ENCODE peak calls at places on chromosomes 5 and 9, in nine cellular contexts. F is SJSA1; Q is Panc1; S is CD8-positive, alpha-beta memory T cell; X is DND-41; B is upper lobe of left lung; P is brain microvascular endothelial cell; N is heart right ventricle; U is body of pancreas. V is an unnamed sample.

GRCh38 chr5:1315709-1316587 is 21.1 kb upstream of the TERT start:
- DNase-seq in F (no peak), Q (no peak), S (peak; percentile 43), X (peak; percentile 98), B (peak; percentile 78), P (no peak), N (no peak), U (peak; percentile 94), V (peak; percentile 87)

GRCh38 chr5:151094861-151095260 is 14.0 kb upstream of the TNIP1 start:
- DNase-seq in F (no peak), Q (no peak), S (no peak), X (no peak), B (no peak), P (no peak), N (no peak), U (no peak), V (no peak)

GRCh38 chr5:6719896-6720560 is 6.8 kb downstream of the TENT4A start:
- DNase-seq in F (no peak), Q (no peak), S (no peak), X (no peak), B (no peak), P (no peak), N (no peak), U (no peak), V (no peak)

GRCh38 chr9:16328349-16328748 is 542.1 kb downstream of the BNC2 start:
- DNase-seq in F (no peak), Q (no peak), S (no peak), X (no peak), B (no peak), P (no peak), N (no peak), U (no peak), V (no peak)

GRCh38 chr5:88602584-88602983 is 280.4 kb downstream of the MEF2C start:
- DNase-seq in F (peak; percentile 42), Q (no peak), S (no peak), X (peak; percentile 15), B (peak; percentile 68), P (no peak), N (no peak), U (no peak), V (peak; percentile 55)

GRCh38 chr5:132479812-132480441 is 10.6 kb downstream of the IRF1 start:
- DNase-seq in F (no peak), Q (no peak), S (no peak), X (peak; percentile 53), B (no peak), P (no peak), N (no peak), U (no peak), V (no peak)

GRCh38 chr5:179923422-179923821 is 15.7 kb upstream of the TBC1D9B start:
- DNase-seq in F (no peak), Q (no peak), S (no peak), X (no peak), B (no peak), P (no peak), N (no peak), U (no peak), V (no peak)

GRCh38 chr5:64147849-64148441 is 17.7 kb upstream of the RNF180 start:
- DNase-seq in F (no peak), Q (peak; percentile 24), S (no peak), X (no peak), B (no peak), P (peak; percentile 57), N (peak; percentile 44), U (peak; percentile 75), V (peak; percentile 69)

GRCh38 chr5:58490397-58491072 is 700 bp upstream of the GAPT start:
- DNase-seq in F (no peak), Q (no peak), S (no peak), X (no peak), B (no peak), P (no peak), N (no peak), U (no peak), V (no peak)

DNA sequence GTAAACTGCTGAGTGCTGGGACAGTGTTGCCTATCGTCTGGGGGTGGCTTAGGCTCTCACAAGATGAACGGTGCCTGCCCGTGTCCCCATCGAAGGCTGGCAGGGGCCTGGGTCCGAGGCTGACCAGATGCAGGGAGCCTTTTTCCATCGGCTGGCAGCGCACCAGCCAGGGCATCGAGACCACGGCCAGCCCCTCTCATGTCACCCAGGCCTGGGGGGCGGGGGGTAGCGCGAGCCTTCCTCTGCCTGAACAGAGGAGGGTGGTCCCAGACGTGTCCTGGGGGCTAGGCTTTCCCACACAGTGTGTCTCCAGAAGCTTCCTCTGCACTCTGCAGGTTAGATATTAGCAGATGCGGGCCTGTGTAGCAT is 17.3 kb downstream of the FGD3 start:
- DNase-seq in F (no peak), Q (no peak), S (no peak), X (peak; percentile 43), B (peak; percentile 76), P (no peak), N (no peak), U (no peak), V (no peak)
- H3K4me3 ChIP-seq in F (no peak overlapping the region), Q (no peak overlapping the region), S (peak overlapping the region; percentile 73), X (peak overlapping the region; percentile 70), B (peak overlapping the region; percentile 52), P (no peak overlapping the region), N (peak overlapping the region; percentile 27), U (peak overlapping the region; percentile 11), V (no peak overlapping the region)

GRCh38 chr9:34591091-34591910 is 1.8 kb upstream of the CNTFR start:
- DNase-seq in F (peak; percentile 56), Q (peak; percentile 33), S (peak; percentile 68), X (peak; percentile 36), B (peak; percentile 98), P (peak; percentile 61), N (peak; percentile 90), U (peak; percentile 80), V (peak; percentile 97)
- H3K27me3 ChIP-seq in F (peaks cover 35% of the 10 kb centered on the region), Q (peaks cover 6% of the 10 kb centered on the region), S (peaks cover 60% of the 10 kb centered on the region), X (peaks cover 26% of the 10 kb centered on the region), B (peaks cover 43% of the 10 kb centered on the region), P (peaks cover 77% of the 10 kb centered on the region), N (peaks cover 57% of the 10 kb centered on the region), U (peaks cover 3% of the 10 kb centered on the region), V (peaks cover 74% of the 10 kb centered on the region)

DNA sequence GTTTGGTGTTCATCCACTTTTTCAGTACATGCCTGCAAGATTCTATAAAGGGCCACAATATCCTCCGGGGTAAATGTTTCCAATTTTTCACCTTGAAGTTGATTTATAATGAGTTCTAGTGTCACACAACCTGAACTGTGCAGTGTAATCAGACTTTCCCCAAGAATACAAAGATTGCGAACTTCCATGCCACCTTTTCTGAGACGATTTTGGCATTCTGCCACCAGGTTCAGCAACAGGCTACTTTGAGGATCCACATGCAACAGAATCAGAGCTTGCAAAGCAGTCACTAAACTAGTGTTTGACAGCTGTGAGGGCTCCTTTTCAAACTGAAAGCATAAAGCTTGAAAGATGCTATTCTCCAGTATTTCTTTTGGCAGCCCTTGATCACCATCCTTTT is 1.6 kb downstream of the FASTKD3 start:
- DNase-seq in F (no peak), Q (no peak), S (no peak), X (no peak), B (no peak), P (no peak), N (no peak), U (no peak), V (no peak)
- H3K36me3 ChIP-seq in F (peaks cover 69% of the 10 kb centered on the region), Q (peaks cover 29% of the 10 kb centered on the region), S (no peaks in the 10 kb centered on the region), X (peaks cover 47% of the 10 kb centered on the region), B (peaks cover 27% of the 10 kb centered on the region), P (peaks cover 7% of the 10 kb centered on the region), N (peaks cover 7% of the 10 kb centered on the region), U (no peaks in the 10 kb centered on the region), V (peaks cover 3% of the 10 kb centered on the region)

DNA sequence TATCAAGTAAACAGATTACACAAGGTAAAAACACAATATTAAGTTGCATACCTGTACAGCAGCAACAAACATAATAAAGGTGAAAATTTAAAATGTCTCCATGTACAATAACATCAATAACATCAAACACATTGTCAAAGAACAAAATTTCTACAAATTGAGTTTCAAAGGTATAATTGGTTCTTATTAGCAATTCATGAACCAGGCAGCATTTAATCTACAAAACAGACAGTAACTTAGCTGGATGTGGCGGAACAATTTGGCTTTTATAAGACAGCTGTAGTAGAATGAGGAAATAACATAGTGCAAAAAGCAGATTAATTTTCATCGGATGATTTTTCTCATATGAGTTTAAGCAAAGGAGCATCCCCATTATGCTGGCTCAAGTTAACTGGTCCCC is 1176.8 kb downstream of the EFNA5 start:
- DNase-seq in F (no peak), Q (no peak), S (no peak), X (no peak), B (no peak), P (no peak), N (no peak), U (no peak), V (no peak)
- H3K4me3 ChIP-seq in F (no peak overlapping the region), Q (no peak overlapping the region), S (no peak overlapping the region), X (no peak overlapping the region), B (no peak overlapping the region), P (no peak overlapping the region), N (no peak overlapping the region), U (no peak overlapping the region), V (no peak overlapping the region)